ENCODE peak calls at places on chromosomes 11 and 22, in four cellular contexts. P is stimulated activated CD8-positive, alpha-beta memory T cell treated with anti-CD3 and anti-CD28 coated beads, Interleukin-7, amount 100 ng/mL, for 1 hour; O is GM23338; S is GM12892. A is an unnamed sample.

GRCh38 chr11:111845256-111846028 is 25.9 kb downstream of the ALG9 start:
- DNase-seq in P (no peak), O (no peak), S (no peak), A (no peak)

GRCh38 chr11:60935676-60936442 is 11.6 kb downstream of the TMEM132A start:
- DNase-seq in P (no peak), O (no peak), S (no peak), A (no peak)

GRCh38 chr22:39474351-39474991 is 17.7 kb downstream of the MGAT3 start:
- DNase-seq in P (no peak), O (peak), S (no peak), A (peak)

GRCh38 chr11:129862123-129862522 is 33.3 kb downstream of the NFRKB start:
- DNase-seq in P (no peak), O (peak), S (no peak), A (peak)

GRCh38 chr22:48936391-48936790 is 891.3 kb downstream of the BRD1 start:
- DNase-seq in P (no peak), O (no peak), S (no peak), A (peak)

GRCh38 chr11:9574806-9575530 is 1.5 kb downstream of the WEE1 start:
- DNase-seq in P (no peak), O (peak), S (no peak), A (peak)

GRCh38 chr11:119169272-119169719 is 771 bp downstream of the NLRX1 start:
- DNase-seq in P (no peak), O (peak), S (peak), A (peak)

GRCh38 chr22:42288791-42289190 is 18.3 kb upstream of the TCF20 start:
- DNase-seq in P (no peak), O (no peak), S (no peak), A (no peak)

GRCh38 chr11:72483412-72484186 is 49.3 kb upstream of the CLPB start:
- DNase-seq in P (no peak), O (no peak), S (no peak), A (no peak)

GRCh38 chr11:67373916-67374570 is 645 bp upstream of the CLCF1 start:
- DNase-seq in P (peak), O (peak), S (peak), A (peak)

GRCh38 chr11:105000797-105001196 is 22.2 kb downstream of the CASP5 start:
- DNase-seq in P (peak), O (peak), S (no peak), A (peak)

GRCh38 chr11:38226684-38227083 is 1628.6 kb upstream of the RAG2 start:
- DNase-seq in P (no peak), O (peak), S (no peak), A (no peak)

GRCh38 chr22:36773935-36774334 is 2.0 kb downstream of the IFT27 start:
- DNase-seq in P (no peak), O (peak), S (no peak), A (no peak)

GRCh38 chr11:67308031-67308866 is 4.9 kb downstream of the SSH3 start:
- DNase-seq in P (no peak), O (no peak), S (no peak), A (peak)

GRCh38 chr11:12168114-12168513 is 57.7 kb downstream of the MICAL2 start:
- DNase-seq in P (no peak), O (no peak), S (no peak), A (no peak)

GRCh38 chr22:28310299-28310698 is 369.3 kb downstream of the TTC28 start:
- DNase-seq in P (no peak), O (no peak), S (no peak), A (no peak)

A was measured in endodermal cell.